ENCODE peak calls at places on chromosomes 6 and 20, in four cellular contexts. J, I, M and Q are unnamed samples.

GRCh38 chr6:5146396-5146795 is 61.3 kb downstream of the PPP1R3G start:
- DNase-seq in J (no peak), I (no peak), M (no peak), Q (no peak)

GRCh38 chr6:4906293-4906941 is 97.4 kb downstream of the RPP40 start:
- DNase-seq in J (no peak), I (no peak), M (no peak), Q (no peak)

GRCh38 chr6:24522090-24522820 is 27.5 kb downstream of the ALDH5A1 start:
- DNase-seq in J (no peak), I (no peak), M (no peak), Q (peak; percentile 30)

GRCh38 chr6:85756982-85757381 is 114.3 kb upstream of the SYNCRIP start:
- DNase-seq in J (no peak), I (no peak), M (no peak), Q (no peak)

GRCh38 chr6:53112404-53112803 is 36.2 kb downstream of the GCM1 start:
- DNase-seq in J (no peak), I (no peak), M (no peak), Q (no peak)

GRCh38 chr6:29589423-29590048 is 4.6 kb downstream of the OR2H2 start:
- DNase-seq in J (peak; percentile 27), I (no peak), M (peak; percentile 74), Q (no peak)

GRCh38 chr6:41705329-41705995 is 29.9 kb downstream of the TFEB start:
- DNase-seq in J (no peak), I (no peak), M (no peak), Q (no peak)

GRCh38 chr6:102488729-102489128 is 1095.2 kb downstream of the GRIK2 start:
- DNase-seq in J (no peak), I (no peak), M (no peak), Q (no peak)

GRCh38 chr6:152176219-152176745 is 368.8 kb downstream of the ESR1 start:
- DNase-seq in J (no peak), I (no peak), M (no peak), Q (no peak)

GRCh38 chr6:70725817-70726413 is 58.2 kb downstream of the SMAP1 start:
- DNase-seq in J (no peak), I (no peak), M (no peak), Q (no peak)

GRCh38 chr20:50756447-50756846 is 25.1 kb downstream of the PARD6B start:
- DNase-seq in J (no peak), I (no peak), M (no peak), Q (no peak)

GRCh38 chr6:96520039-96520850 is 1.4 kb upstream of the UFL1 start:
- DNase-seq in J (no peak), I (no peak), M (no peak), Q (no peak)

GRCh38 chr20:50333856-50334255 is 143.2 kb downstream of the CEBPB start:
- DNase-seq in J (no peak), I (no peak), M (no peak), Q (no peak)

GRCh38 chr20:37915800-37916570 is 13.1 kb downstream of the VSTM2L start:
- DNase-seq in J (peak; percentile 65), I (no peak), M (peak; percentile 53), Q (no peak)

GRCh38 chr20:34571753-34572152 is 13.2 kb downstream of the MAP1LC3A start:
- DNase-seq in J (no peak), I (no peak), M (no peak), Q (no peak)

GRCh38 chr6:48325701-48326100 is 214.7 kb upstream of the PTCHD4 start:
- DNase-seq in J (no peak), I (no peak), M (no peak), Q (no peak)

GRCh38 chr6:163494279-163494727 is 79.8 kb downstream of the QKI start:
- DNase-seq in J (no peak), I (no peak), M (no peak), Q (no peak)

GRCh38 chr6:76351275-76351674 is 278.8 kb upstream of the IMPG1 start:
- DNase-seq in J (no peak), I (no peak), M (no peak), Q (no peak)

GRCh38 chr6:50120300-50120699 is 70.6 kb upstream of the DEFB112 start:
- DNase-seq in J (no peak), I (no peak), M (no peak), Q (no peak)

GRCh38 chr6:108559884-108560462 is 744 bp upstream of the FOXO3 start:
- DNase-seq in J (peak; percentile 82), I (no peak), M (peak; percentile 46), Q (no peak)

GRCh38 chr20:19662638-19662995 is 95.4 kb upstream of the RIN2 start:
- DNase-seq in J (no peak), I (no peak), M (no peak), Q (no peak)
- TF ChIP-seq CTCF in J (no peak), I (peak; percentile 34), M (no peak), Q (peak; percentile 5)

DNA sequence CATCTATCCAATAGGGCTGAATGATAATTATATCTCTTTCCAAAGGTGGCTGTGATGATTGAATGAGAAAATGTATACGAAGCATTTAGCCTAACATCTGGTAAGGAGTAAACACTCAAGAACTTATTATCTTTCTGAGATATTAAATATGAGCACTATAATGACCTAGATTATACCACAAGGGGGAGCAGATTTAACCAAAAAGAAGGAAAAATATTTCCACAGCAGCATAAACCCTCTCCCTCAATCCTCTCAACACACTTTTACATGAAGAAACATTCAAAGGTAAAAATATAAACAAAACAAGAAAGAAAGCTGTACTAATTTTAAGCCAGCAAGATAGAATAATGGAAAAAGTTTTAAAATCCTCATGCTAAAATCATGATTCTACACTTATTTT is 68.4 kb downstream of the SHPRH start:
- DNase-seq in J (no peak), I (no peak), M (peak; percentile 30), Q (no peak)
- TF ChIP-seq CTCF in J (no peak), I (no peak), M (no peak), Q (no peak)

DNA sequence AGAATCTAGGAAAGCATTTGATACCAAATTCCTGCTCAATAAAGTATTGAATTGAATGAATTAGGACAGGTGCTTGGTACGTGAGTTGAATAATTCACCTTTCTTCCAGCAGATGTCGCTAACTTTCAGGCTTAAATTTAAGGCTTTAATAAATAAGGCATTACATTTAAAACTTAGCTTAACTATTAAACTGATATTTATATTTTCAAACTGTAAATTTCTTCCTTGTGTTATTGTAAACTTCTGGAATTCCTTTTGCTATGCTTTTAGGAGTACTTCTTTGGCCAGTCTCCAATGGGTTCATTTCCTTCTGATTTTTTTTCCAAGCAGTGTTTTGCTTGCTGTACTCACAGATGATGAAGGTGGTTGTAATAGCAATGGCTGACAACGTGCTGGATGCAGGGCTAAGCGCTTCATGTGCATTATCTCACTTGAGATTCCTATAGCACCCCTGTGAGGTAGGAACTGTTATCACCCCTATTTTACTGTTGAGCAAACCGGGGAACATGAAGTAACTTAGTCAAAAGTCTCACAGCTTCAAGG is 71.3 kb upstream of the SLC2A12 start:
- DNase-seq in J (no peak), I (no peak), M (peak; percentile 19), Q (no peak)
- TF ChIP-seq CTCF in J (peak; percentile 56), I (peak; percentile 78), M (peak; percentile 74), Q (peak; percentile 62)

GRCh38 chr20:31593221-31594001 is 11.7 kb upstream of the ID1 start:
- DNase-seq in J (no peak), I (no peak), M (peak; percentile 62), Q (no peak)
- TF ChIP-seq CTCF in J (no peak), I (no peak), M (peak; percentile 2), Q (no peak)

GRCh38 chr6:57324538-57324937 is 7.1 kb downstream of the PRIM2 start:
- DNase-seq in J (no peak), I (no peak), M (peak; percentile 15), Q (no peak)
- TF ChIP-seq CTCF in J (peak; percentile 55), I (peak; percentile 30), M (peak; percentile 64), Q (no peak)

DNA sequence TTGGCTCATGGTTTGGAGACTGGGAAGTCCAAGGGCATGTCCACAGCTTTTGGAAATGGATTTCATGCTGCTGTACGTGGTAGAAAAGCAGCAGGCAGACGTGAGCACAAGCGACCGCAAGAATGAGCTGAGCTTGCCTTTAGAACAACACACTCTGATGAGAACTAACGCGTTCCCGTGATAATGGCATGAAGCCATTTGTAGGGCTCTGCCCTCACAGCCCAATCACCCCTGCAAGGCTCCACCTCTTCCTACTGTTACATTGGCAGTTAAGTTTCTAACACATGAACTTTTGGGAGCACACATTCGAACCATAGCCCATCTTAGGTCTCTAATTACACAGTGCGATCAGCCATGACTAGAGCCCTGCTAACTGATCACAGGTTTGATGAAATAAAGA is 107.5 kb upstream of the TMEM170B start:
- DNase-seq in J (no peak), I (no peak), M (no peak), Q (no peak)
- TF ChIP-seq CTCF in J (no peak), I (no peak), M (no peak), Q (no peak)